ENCODE peak calls at places on chromosomes 11 and 22, in six cellular contexts. One of them, this sample, is unnamed.

GRCh38 chr22:41576877-41577276 is 12.8 kb downstream of the PMM1 start:
- DNase-seq in mesendoderm: peak; percentile 92
- DNase-seq in neuronal stem cell: peak; percentile 39
- DNase-seq in H1: peak; percentile 85
- DNase-seq in IMR-90: peak; percentile 52
- DNase-seq in mesenchymal stem cell: peak; percentile 67
- DNase-seq in this sample: peak; percentile 52

GRCh38 chr11:45178890-45179663 is 32.6 kb downstream of the PRDM11 start:
- DNase-seq in neuronal stem cell: no peak
- DNase-seq in mesenchymal stem cell: peak; percentile 68
- DNase-seq in IMR-90: peak; percentile 71
- DNase-seq in H1: no peak
- DNase-seq in mesendoderm: peak; percentile 25
- DNase-seq in this sample: no peak

GRCh38 chr11:65576232-65576866 is 496 bp downstream of the EHBP1L1 start:
- DNase-seq in IMR-90: no peak
- DNase-seq in mesendoderm: no peak
- DNase-seq in H1: no peak
- DNase-seq in neuronal stem cell: no peak
- DNase-seq in mesenchymal stem cell: no peak
- DNase-seq in this sample: no peak

GRCh38 chr11:72354356-72355115 is 79.8 kb downstream of the CLPB start:
- DNase-seq in H1: no peak
- DNase-seq in mesendoderm: peak; percentile 90
- DNase-seq in neuronal stem cell: no peak
- DNase-seq in IMR-90: peak; percentile 31
- DNase-seq in mesenchymal stem cell: no peak
- DNase-seq in this sample: peak; percentile 67

GRCh38 chr11:86101941-86102407 is 33.1 kb upstream of the PICALM start:
- DNase-seq in H1: no peak
- DNase-seq in neuronal stem cell: no peak
- DNase-seq in mesendoderm: no peak
- DNase-seq in IMR-90: peak; percentile 40
- DNase-seq in mesenchymal stem cell: no peak
- DNase-seq in this sample: no peak

GRCh38 chr11:19605500-19606371 is 106.9 kb upstream of the NAV2 start:
- DNase-seq in H1: no peak
- DNase-seq in neuronal stem cell: no peak
- DNase-seq in mesendoderm: no peak
- DNase-seq in mesenchymal stem cell: peak; percentile 38
- DNase-seq in IMR-90: peak; percentile 68
- DNase-seq in this sample: no peak

GRCh38 chr11:128289048-128289447 is 298.3 kb downstream of the ETS1 start:
- DNase-seq in H1: no peak
- DNase-seq in mesenchymal stem cell: no peak
- DNase-seq in mesendoderm: no peak
- DNase-seq in neuronal stem cell: no peak
- DNase-seq in IMR-90: no peak
- DNase-seq in this sample: no peak

GRCh38 chr11:37630866-37631265 is 1032.8 kb upstream of the RAG2 start:
- DNase-seq in H1: no peak
- DNase-seq in mesendoderm: no peak
- DNase-seq in IMR-90: no peak
- DNase-seq in mesenchymal stem cell: no peak
- DNase-seq in neuronal stem cell: no peak
- DNase-seq in this sample: no peak

GRCh38 chr11:95057959-95058358 is 8.7 kb downstream of the KDM4F start:
- DNase-seq in neuronal stem cell: no peak
- DNase-seq in IMR-90: no peak
- DNase-seq in mesenchymal stem cell: no peak
- DNase-seq in mesendoderm: no peak
- DNase-seq in H1: no peak
- DNase-seq in this sample: no peak

GRCh38 chr11:100546714-100547113 is 140.4 kb upstream of the ARHGAP42 start:
- DNase-seq in mesenchymal stem cell: no peak
- DNase-seq in H1: no peak
- DNase-seq in neuronal stem cell: no peak
- DNase-seq in mesendoderm: peak; percentile 3
- DNase-seq in IMR-90: peak; percentile 28
- DNase-seq in this sample: peak; percentile 67

GRCh38 chr11:19905280-19905853 is 192.7 kb downstream of the NAV2 start:
- DNase-seq in mesendoderm: peak; percentile 63
- DNase-seq in H1: no peak
- DNase-seq in IMR-90: peak; percentile 67
- DNase-seq in neuronal stem cell: peak; percentile 33
- DNase-seq in mesenchymal stem cell: peak; percentile 59
- DNase-seq in this sample: peak; percentile 71

GRCh38 chr11:16114451-16114850 is 241.9 kb downstream of the SOX6 start:
- DNase-seq in neuronal stem cell: no peak
- DNase-seq in mesenchymal stem cell: no peak
- DNase-seq in mesendoderm: no peak
- DNase-seq in IMR-90: no peak
- DNase-seq in H1: no peak
- DNase-seq in this sample: no peak

GRCh38 chr22:42978453-42979103 is 36.4 kb downstream of the PACSIN2 start:
- DNase-seq in mesenchymal stem cell: no peak
- DNase-seq in IMR-90: peak; percentile 66
- DNase-seq in neuronal stem cell: peak; percentile 24
- DNase-seq in mesendoderm: peak; percentile 58
- DNase-seq in H1: no peak
- DNase-seq in this sample: peak; percentile 98

GRCh38 chr11:130827697-130828377 is 88.4 kb downstream of the SNX19 start:
- DNase-seq in H1: peak; percentile 69
- DNase-seq in IMR-90: peak; percentile 82
- DNase-seq in mesendoderm: peak; percentile 96
- DNase-seq in neuronal stem cell: peak; percentile 40
- DNase-seq in mesenchymal stem cell: peak; percentile 86
- DNase-seq in this sample: no peak

GRCh38 chr11:6219359-6219758 is 14.0 kb downstream of the C11orf42 start:
- DNase-seq in IMR-90: peak; percentile 90
- DNase-seq in mesendoderm: peak; percentile 82
- DNase-seq in H1: no peak
- DNase-seq in mesenchymal stem cell: peak; percentile 79
- DNase-seq in neuronal stem cell: no peak
- DNase-seq in this sample: no peak

GRCh38 chr11:28144808-28145207 is 36.6 kb downstream of the METTL15 start:
- DNase-seq in mesendoderm: no peak
- DNase-seq in H1: no peak
- DNase-seq in IMR-90: peak; percentile 12
- DNase-seq in neuronal stem cell: no peak
- DNase-seq in mesenchymal stem cell: peak; percentile 23
- DNase-seq in this sample: no peak

GRCh38 chr11:122192634-122193245 is 76.7 kb upstream of the BLID start:
- DNase-seq in H1: no peak
- DNase-seq in mesenchymal stem cell: peak; percentile 73
- DNase-seq in mesendoderm: no peak
- DNase-seq in neuronal stem cell: no peak
- DNase-seq in IMR-90: peak; percentile 62
- DNase-seq in this sample: no peak

GRCh38 chr11:123357990-123358827 is 71.9 kb upstream of the GRAMD1B start:
- DNase-seq in IMR-90: peak; percentile 2
- DNase-seq in mesenchymal stem cell: peak; percentile 8
- DNase-seq in mesendoderm: peak; percentile 57
- DNase-seq in H1: peak; percentile 68
- DNase-seq in neuronal stem cell: peak; percentile 18
- DNase-seq in this sample: peak; percentile 52

GRCh38 chr22:38233427-38233826 is 31.6 kb downstream of the MAFF start:
- DNase-seq in mesenchymal stem cell: no peak
- DNase-seq in H1: no peak
- DNase-seq in IMR-90: peak; percentile 45
- DNase-seq in neuronal stem cell: no peak
- DNase-seq in mesendoderm: no peak
- DNase-seq in this sample: no peak

GRCh38 chr11:72758304-72758689 is 6.1 kb upstream of the ARAP1 start:
- DNase-seq in mesenchymal stem cell: peak; percentile 60
- DNase-seq in mesendoderm: peak; percentile 40
- DNase-seq in H1: no peak
- DNase-seq in neuronal stem cell: no peak
- DNase-seq in IMR-90: peak; percentile 84
- DNase-seq in this sample: peak; percentile 49

GRCh38 chr22:45212306-45212709 is 28.4 kb downstream of the KIAA0930 start:
- DNase-seq in neuronal stem cell: no peak
- DNase-seq in mesendoderm: peak; percentile 88
- DNase-seq in mesenchymal stem cell: peak; percentile 98
- DNase-seq in IMR-90: peak; percentile 96
- DNase-seq in H1: no peak
- DNase-seq in this sample: peak; percentile 44

GRCh38 chr22:45212992-45213751 is 27.5 kb downstream of the KIAA0930 start:
- DNase-seq in mesendoderm: no peak
- DNase-seq in mesenchymal stem cell: peak; percentile 88
- DNase-seq in H1: no peak
- DNase-seq in IMR-90: peak; percentile 81
- DNase-seq in neuronal stem cell: no peak
- DNase-seq in this sample: peak; percentile 37

GRCh38 chr22:45210577-45211431 is 29.9 kb downstream of the KIAA0930 start:
- DNase-seq in mesenchymal stem cell: no peak
- DNase-seq in mesendoderm: no peak
- DNase-seq in H1: no peak
- DNase-seq in neuronal stem cell: no peak
- DNase-seq in IMR-90: no peak
- DNase-seq in this sample: no peak

GRCh38 chr22:45211435-45211834 is 29.3 kb downstream of the KIAA0930 start:
- DNase-seq in mesenchymal stem cell: peak; percentile 39
- DNase-seq in mesendoderm: no peak
- DNase-seq in IMR-90: no peak
- DNase-seq in H1: no peak
- DNase-seq in neuronal stem cell: no peak
- DNase-seq in this sample: no peak

GRCh38 chr22:45211848-45212247 is 28.8 kb downstream of the KIAA0930 start:
- DNase-seq in H1: no peak
- DNase-seq in mesenchymal stem cell: no peak
- DNase-seq in mesendoderm: no peak
- DNase-seq in neuronal stem cell: no peak
- DNase-seq in IMR-90: no peak
- DNase-seq in this sample: no peak
- H3K4me3 ChIP-seq in H1: no peak overlapping the region
- H3K4me3 ChIP-seq in mesenchymal stem cell: no peak overlapping the region
- H3K4me3 ChIP-seq in mesendoderm: no peak overlapping the region
- H3K4me3 ChIP-seq in neuronal stem cell: no peak overlapping the region
- H3K4me3 ChIP-seq in IMR-90: peak overlapping the region; percentile 30
- H3K4me3 ChIP-seq in this sample: no peak overlapping the region

GRCh38 chr22:20497426-20497825 is 1.8 kb upstream of the KLHL22 start:
- DNase-seq in mesenchymal stem cell: no peak
- DNase-seq in H1: no peak
- DNase-seq in IMR-90: no peak
- DNase-seq in neuronal stem cell: no peak
- DNase-seq in mesendoderm: no peak
- DNase-seq in this sample: no peak

GRCh38 chr22:20499769-20500168 is 4.2 kb upstream of the KLHL22 start:
- DNase-seq in IMR-90: no peak
- DNase-seq in H1: no peak
- DNase-seq in neuronal stem cell: no peak
- DNase-seq in mesenchymal stem cell: no peak
- DNase-seq in mesendoderm: no peak
- DNase-seq in this sample: no peak

GRCh38 chr22:20494978-20495860 is at the start of gene KLHL22:
- DNase-seq in mesendoderm: peak; percentile 41
- DNase-seq in IMR-90: peak; percentile 26
- DNase-seq in neuronal stem cell: peak; percentile 21
- DNase-seq in H1: peak; percentile 90
- DNase-seq in mesenchymal stem cell: peak; percentile 53
- DNase-seq in this sample: no peak

GRCh38 chr22:20498913-20499312 is 3.3 kb upstream of the KLHL22 start:
- DNase-seq in IMR-90: no peak
- DNase-seq in neuronal stem cell: no peak
- DNase-seq in mesenchymal stem cell: no peak
- DNase-seq in mesendoderm: no peak
- DNase-seq in H1: no peak
- DNase-seq in this sample: no peak

GRCh38 chr22:20495861-20496681 is 476 bp upstream of the KLHL22 start:
- DNase-seq in IMR-90: peak; percentile 87
- DNase-seq in mesenchymal stem cell: peak; percentile 93
- DNase-seq in neuronal stem cell: peak; percentile 89
- DNase-seq in H1: peak; percentile 93
- DNase-seq in mesendoderm: peak; percentile 95
- DNase-seq in this sample: peak; percentile 91
- H3K18ac ChIP-seq in IMR-90: peak overlapping the region; percentile 62
- H3K18ac ChIP-seq in mesenchymal stem cell: peak overlapping the region; percentile 94
- H3K18ac ChIP-seq in neuronal stem cell: peak overlapping the region; percentile 98
- H3K18ac ChIP-seq in H1: peak overlapping the region; percentile 87
- H3K18ac ChIP-seq in mesendoderm: peak overlapping the region; percentile 36
- H3K18ac ChIP-seq in this sample: peak overlapping the region; percentile 94

GRCh38 chr22:49725516-49725915 is 102.2 kb downstream of the BRD1 start:
- DNase-seq in IMR-90: no peak
- DNase-seq in mesenchymal stem cell: no peak
- DNase-seq in mesendoderm: no peak
- DNase-seq in neuronal stem cell: no peak
- DNase-seq in H1: no peak
- DNase-seq in this sample: no peak

GRCh38 chr22:49724893-49725489 is 102.7 kb downstream of the BRD1 start:
- DNase-seq in mesendoderm: peak; percentile 65
- DNase-seq in neuronal stem cell: peak; percentile 67
- DNase-seq in IMR-90: peak; percentile 20
- DNase-seq in H1: peak; percentile 92
- DNase-seq in mesenchymal stem cell: peak; percentile 29
- DNase-seq in this sample: no peak

GRCh38 chr22:49724030-49724892 is 103.4 kb downstream of the BRD1 start:
- DNase-seq in mesendoderm: no peak
- DNase-seq in H1: peak; percentile 70
- DNase-seq in mesenchymal stem cell: no peak
- DNase-seq in IMR-90: no peak
- DNase-seq in neuronal stem cell: no peak
- DNase-seq in this sample: no peak

GRCh38 chr22:49721211-49721763 is 106.4 kb downstream of the BRD1 start:
- DNase-seq in IMR-90: no peak
- DNase-seq in mesendoderm: no peak
- DNase-seq in mesenchymal stem cell: no peak
- DNase-seq in H1: no peak
- DNase-seq in neuronal stem cell: no peak
- DNase-seq in this sample: no peak

GRCh38 chr22:49723478-49724029 is 104.1 kb downstream of the BRD1 start:
- DNase-seq in mesenchymal stem cell: no peak
- DNase-seq in H1: no peak
- DNase-seq in IMR-90: no peak
- DNase-seq in mesendoderm: no peak
- DNase-seq in neuronal stem cell: no peak
- DNase-seq in this sample: no peak
- H3K4me3 ChIP-seq in mesenchymal stem cell: no peak overlapping the region
- H3K4me3 ChIP-seq in H1: no peak overlapping the region
- H3K4me3 ChIP-seq in IMR-90: no peak overlapping the region
- H3K4me3 ChIP-seq in mesendoderm: no peak overlapping the region
- H3K4me3 ChIP-seq in neuronal stem cell: no peak overlapping the region
- H3K4me3 ChIP-seq in this sample: no peak overlapping the region

DNA sequence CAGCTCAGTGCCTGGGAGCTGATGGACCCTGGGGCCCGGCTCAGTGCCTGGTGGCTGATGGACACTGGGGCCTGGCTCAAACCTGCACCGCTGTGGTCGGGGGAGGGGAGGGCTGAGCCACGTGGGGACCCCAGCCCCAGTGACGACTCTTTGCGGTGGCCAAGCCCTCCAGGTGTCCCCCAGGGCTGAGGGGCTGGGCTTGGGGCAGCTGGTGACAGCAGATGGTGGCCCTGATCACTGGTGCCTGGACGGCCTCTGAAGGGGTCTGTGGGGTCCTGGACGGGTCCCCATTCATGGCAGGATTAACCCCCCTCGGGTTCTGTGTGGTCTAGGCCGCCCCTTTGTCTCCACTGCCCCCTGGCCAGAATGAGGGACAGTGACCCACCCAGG is 3.4 kb upstream of the MUC5B start:
- DNase-seq in H1: no peak
- DNase-seq in neuronal stem cell: no peak
- DNase-seq in mesenchymal stem cell: no peak
- DNase-seq in IMR-90: no peak
- DNase-seq in mesendoderm: no peak
- DNase-seq in this sample: no peak
- H3K18ac ChIP-seq in H1: no peak overlapping the region
- H3K18ac ChIP-seq in neuronal stem cell: peak overlapping the region; percentile 93
- H3K18ac ChIP-seq in mesenchymal stem cell: no peak overlapping the region
- H3K18ac ChIP-seq in IMR-90: no peak overlapping the region
- H3K18ac ChIP-seq in mesendoderm: no peak overlapping the region
- H3K18ac ChIP-seq in this sample: no peak overlapping the region

This sample was measured in trophoblast cell.